ENCODE peak calls at places on chromosome 6, in nine cellular contexts. Z, A, Q, O, Y, J, G, D and V are unnamed samples. For H3K4me1 and H3K9me3, the result is how much of the 10 kb centered on the place peaks cover.

GRCh38 chr6:36984581-36985383 is 1.2 kb downstream of the MTCH1 start:
- DNase-seq in D (no peak), G (no peak), Y (no peak), O (no peak), Z (no peak), A (peak), Q (no peak), J (peak), V (peak)

GRCh38 chr6:15313367-15313766 is 67.5 kb downstream of the JARID2 start:
- DNase-seq in O (no peak), J (no peak), Y (peak), G (no peak), A (peak), Q (no peak), D (no peak), Z (no peak), V (no peak)

GRCh38 chr6:98957440-98957839 is 9.7 kb upstream of the FBXL4 start:
- DNase-seq in J (no peak), O (no peak), Q (no peak), A (no peak), D (no peak), Z (no peak), Y (no peak), G (no peak), V (peak)

GRCh38 chr6:143333749-143334520 is 116.6 kb downstream of the ADAT2 start:
- DNase-seq in D (no peak), A (no peak), O (no peak), J (no peak), G (no peak), Q (no peak), Y (no peak), Z (no peak), V (no peak)

GRCh38 chr6:111683126-111683525 is 77.4 kb upstream of the TRAF3IP2 start:
- DNase-seq in Z (no peak), A (no peak), O (no peak), D (peak), J (no peak), Y (peak), Q (no peak), G (no peak), V (no peak)

GRCh38 chr6:142328070-142328469 is 26.3 kb downstream of the ADGRG6 start:
- DNase-seq in Y (no peak), G (no peak), D (no peak), O (no peak), J (no peak), Z (no peak), Q (no peak), A (no peak), V (no peak)

GRCh38 chr6:35611235-35611634 is 77.5 kb downstream of the FKBP5 start:
- DNase-seq in Z (no peak), G (no peak), Q (no peak), O (no peak), J (no peak), Y (no peak), D (no peak), A (no peak), V (peak)

GRCh38 chr6:776394-777041 is 83.6 kb upstream of the EXOC2 start:
- DNase-seq in J (no peak), G (no peak), Y (no peak), D (peak), Q (no peak), A (no peak), O (no peak), Z (no peak), V (no peak)

GRCh38 chr6:48962041-48962440 is 501.0 kb downstream of the MMUT start:
- DNase-seq in Z (no peak), J (no peak), A (no peak), D (no peak), G (no peak), O (no peak), Q (no peak), Y (no peak), V (no peak)

GRCh38 chr6:105646391-105646867 is 243.5 kb upstream of the PREP start:
- DNase-seq in O (no peak), J (no peak), Z (no peak), Y (no peak), G (peak), A (no peak), D (no peak), Q (no peak), V (no peak)

GRCh38 chr6:63802606-63803206 is 167.1 kb downstream of the PHF3 start:
- DNase-seq in G (no peak), Z (no peak), Q (no peak), J (no peak), A (no peak), Y (no peak), O (no peak), D (no peak), V (peak)

GRCh38 chr6:47094351-47094925 is 52.3 kb upstream of the ADGRF1 start:
- DNase-seq in J (no peak), D (no peak), Z (no peak), A (peak), Y (no peak), O (peak), Q (no peak), G (no peak), V (no peak)

GRCh38 chr6:47090881-47091280 is 48.7 kb upstream of the ADGRF1 start:
- DNase-seq in A (no peak), Y (no peak), G (no peak), Z (no peak), Q (no peak), J (no peak), O (no peak), D (no peak), V (no peak)

GRCh38 chr6:47096233-47096887 is 54.2 kb upstream of the ADGRF1 start:
- DNase-seq in Q (no peak), Y (no peak), G (no peak), A (no peak), J (no peak), D (no peak), Z (no peak), O (no peak), V (no peak)

GRCh38 chr6:47093169-47093568 is 51.0 kb upstream of the ADGRF1 start:
- DNase-seq in Z (no peak), A (no peak), J (no peak), O (no peak), Q (no peak), Y (no peak), D (no peak), G (no peak), V (no peak)

GRCh38 chr6:47092249-47092648 is 50.1 kb upstream of the ADGRF1 start:
- DNase-seq in O (no peak), A (no peak), D (no peak), Z (no peak), Y (no peak), G (no peak), Q (no peak), J (no peak), V (peak)
- H3K4me1 ChIP-seq in O (under half), A (under half), D (under half), Z (under half), Y (under half), G (under half), Q (under half), J (under half), V (under half)

GRCh38 chr6:43911354-43911624 is 141.3 kb downstream of the VEGFA start:
- DNase-seq in Y (no peak), G (no peak), A (no peak), O (no peak), J (no peak), Q (no peak), D (no peak), Z (no peak), V (peak)
- H3K9me3 ChIP-seq in Y (under half), G (under half), A (under half), O (under half), J (under half), Q (under half), D (under half), Z (under half), V (under half)

DNA sequence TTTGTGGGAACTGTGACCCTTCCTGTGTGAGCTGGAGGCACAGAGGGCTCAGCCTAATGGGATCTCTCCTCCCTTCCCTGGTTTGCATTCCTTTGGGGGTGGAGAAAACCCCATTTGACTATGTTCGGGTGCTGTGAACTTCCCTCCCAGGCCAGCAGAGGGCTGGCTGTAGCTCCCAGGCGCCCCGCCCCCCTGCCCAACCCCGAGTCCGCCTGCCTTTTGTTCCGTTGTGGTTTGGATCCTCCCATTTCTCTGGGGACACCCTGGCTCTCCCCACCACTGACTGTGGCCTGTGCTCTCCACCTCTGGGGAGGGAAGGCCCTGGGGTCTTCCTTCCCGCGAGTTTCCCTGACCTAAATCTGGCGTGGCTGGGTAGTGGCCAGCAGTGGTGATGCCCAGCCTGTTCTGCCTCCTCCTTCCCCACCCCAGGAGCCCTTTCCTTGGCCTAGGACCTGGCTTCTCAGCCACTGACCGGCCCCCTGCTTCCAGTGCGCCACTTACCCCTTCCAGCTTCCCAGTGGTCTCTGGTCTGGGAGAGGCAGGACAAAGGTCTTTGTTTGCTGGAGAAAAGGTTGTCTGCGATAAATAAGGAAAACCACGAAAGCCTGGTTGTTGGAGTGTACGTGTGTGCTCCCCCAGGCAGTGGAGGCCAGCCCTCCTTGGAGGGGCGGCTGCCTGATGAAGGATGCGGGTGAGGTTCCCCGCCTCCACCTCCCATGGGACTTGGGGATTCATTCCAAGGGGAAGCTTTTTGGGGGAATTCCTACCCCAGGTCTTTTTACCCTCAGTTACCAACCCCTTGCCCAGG is 5.0 kb downstream of the VEGFA start:
- DNase-seq in Q (no peak), O (peak), D (no peak), Y (peak), J (peak), G (no peak), Z (peak), A (peak), V (peak)
- H3K4me3 ChIP-seq in Q (no peak), O (peak), D (peak), Y (peak), J (peak), G (peak), Z (peak), A (no peak), V (peak)

GRCh38 chr6:11011787-11012234 is 32.3 kb downstream of the ELOVL2 start:
- DNase-seq in J (no peak), D (no peak), Q (no peak), Y (no peak), Z (no peak), O (peak), G (no peak), A (peak), V (no peak)
- H3K4me1 ChIP-seq in J (under half), D (under half), Q (under half), Y (under half), Z (under half), O (under half), G (under half), A (under half), V (under half)

DNA sequence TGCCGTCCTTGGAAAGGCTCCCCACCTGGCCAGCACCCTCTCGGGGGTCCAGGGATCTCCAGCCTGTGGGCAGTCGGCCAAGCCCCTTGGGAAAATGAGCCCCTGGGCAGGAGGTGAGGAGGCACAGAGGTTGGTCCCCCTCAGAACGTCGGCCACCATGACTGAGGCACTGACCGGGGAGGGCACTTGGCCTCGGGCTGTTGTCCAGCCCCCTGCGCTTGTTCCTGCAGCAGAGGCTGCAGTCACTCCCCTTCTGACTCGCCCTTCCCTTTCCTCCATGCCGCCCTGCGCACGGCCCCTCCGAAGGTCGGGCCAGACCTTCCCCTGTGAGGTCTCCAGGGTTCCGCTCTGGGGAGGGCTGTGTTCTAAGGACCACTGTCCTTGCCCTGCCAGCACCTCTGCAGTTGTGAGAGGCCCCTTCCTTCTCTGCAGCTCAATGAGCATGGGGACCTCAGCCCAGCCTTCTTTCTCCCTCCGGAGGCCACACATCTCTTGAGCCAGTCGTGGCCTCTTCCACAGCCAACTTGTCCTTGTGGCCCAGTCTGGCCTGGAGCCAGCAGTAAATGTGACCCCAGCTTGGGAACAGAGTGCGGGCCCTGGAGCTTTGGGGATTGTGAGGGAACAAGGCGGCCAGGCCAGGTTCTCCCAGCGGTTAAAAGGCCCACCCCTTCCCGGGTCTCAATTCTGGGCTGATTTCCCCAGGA is 195.5 kb downstream of the DLL1 start:
- DNase-seq in Y (no peak), D (no peak), O (peak), J (no peak), Q (no peak), G (no peak), A (peak), Z (peak), V (no peak)
- H3K9me3 ChIP-seq in Y (under half), D (under half), O (under half), J (under half), Q (under half), G (under half), A (under half), Z (under half), V (under half)